ENCODE peak calls at places on chromosome X, in nine cellular contexts. Q is hepatocyte, G is AG04450, R is HFF-Myc, I is AG10803, E is cardiac fibroblast, C is vagina, F is AG04449, A is cardiac muscle cell. N is an unnamed sample.

GRCh38 chrX:109848451-109849050 is 115.5 kb upstream of the ACSL4 start:
- DNase-seq in Q (no peak), G (no peak), R (no peak), I (no peak), E (no peak), C (no peak), F (no peak), A (no peak), N (no peak)

GRCh38 chrX:8760021-8760420 is 28.1 kb upstream of the ANOS1 start:
- DNase-seq in Q (no peak), G (no peak), R (no peak), I (peak; percentile 7), E (no peak), C (no peak), F (no peak), A (no peak), N (peak; percentile 41)

GRCh38 chrX:9576059-9576458 is 111.2 kb downstream of the TBL1X start:
- DNase-seq in Q (no peak), G (no peak), R (no peak), I (no peak), E (no peak), C (no peak), F (no peak), A (no peak), N (no peak)

GRCh38 chrX:18042776-18043175 is 177.9 kb downstream of the BEND2 start:
- DNase-seq in Q (no peak), G (no peak), R (no peak), I (no peak), E (no peak), C (no peak), F (no peak), A (no peak), N (no peak)

GRCh38 chrX:137166591-137166990 is 132.8 kb upstream of the GPR101 start:
- DNase-seq in Q (peak; percentile 9), G (no peak), R (no peak), I (no peak), E (no peak), C (no peak), F (no peak), A (no peak), N (no peak)

GRCh38 chrX:6574762-6575161 is 39.8 kb upstream of the VCX3A start:
- DNase-seq in Q (no peak), G (no peak), R (no peak), I (no peak), E (no peak), C (no peak), F (no peak), A (no peak), N (no peak)

GRCh38 chrX:36898301-36898700 is 109.9 kb upstream of the FAM47C start:
- DNase-seq in Q (peak; percentile 44), G (no peak), R (no peak), I (peak; percentile 0), E (peak; percentile 1), C (no peak), F (no peak), A (no peak), N (peak; percentile 7)

GRCh38 chrX:13994681-13995080 is 35.0 kb downstream of the GEMIN8 start:
- DNase-seq in Q (no peak), G (no peak), R (no peak), I (no peak), E (peak; percentile 66), C (no peak), F (no peak), A (no peak), N (peak; percentile 83)

GRCh38 chrX:131729295-131729694 is 185.4 kb downstream of the OR13H1 start:
- DNase-seq in Q (no peak), G (no peak), R (no peak), I (no peak), E (no peak), C (no peak), F (no peak), A (no peak), N (peak; percentile 86)

GRCh38 chrX:32155044-32155638 is 1056.2 kb downstream of the DMD start:
- DNase-seq in Q (no peak), G (no peak), R (no peak), I (no peak), E (no peak), C (no peak), F (no peak), A (no peak), N (no peak)

GRCh38 chrX:39247536-39247935 is 446.3 kb downstream of the MID1IP1 start:
- DNase-seq in Q (no peak), G (no peak), R (no peak), I (no peak), E (no peak), C (no peak), F (no peak), A (no peak), N (no peak)

GRCh38 chrX:103157511-103158316 is 57.2 kb upstream of the BEX4 start:
- DNase-seq in Q (peak; percentile 32), G (no peak), R (no peak), I (peak; percentile 37), E (peak; percentile 69), C (no peak), F (no peak), A (peak; percentile 72), N (peak; percentile 55)

DNA sequence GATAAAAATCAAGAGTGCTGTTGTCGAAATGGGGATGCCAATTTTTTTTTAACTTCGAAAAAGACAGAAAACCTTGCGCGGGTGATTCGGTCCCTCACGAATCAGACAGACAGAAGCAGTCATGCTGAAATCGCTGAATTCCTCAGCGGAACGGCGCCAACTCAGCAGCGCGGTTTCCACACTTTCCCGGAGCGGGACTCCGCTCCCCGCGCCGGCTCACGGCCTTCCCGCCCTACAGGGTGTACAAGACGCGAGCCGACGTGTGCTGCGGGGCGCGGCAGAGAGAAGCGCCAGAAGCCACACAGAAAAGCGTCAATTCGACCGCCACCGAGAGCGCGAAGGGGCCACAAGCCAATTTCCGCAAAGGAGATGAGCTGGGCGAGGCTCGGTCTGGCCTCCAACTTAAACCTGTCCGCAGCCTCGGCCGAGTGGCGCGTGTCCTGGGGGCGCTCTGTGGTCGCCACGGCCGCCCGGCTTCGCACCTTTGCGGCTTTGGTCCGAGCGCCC is 1.3 kb downstream of the NEXMIF start:
- DNase-seq in Q (peak; percentile 16), G (no peak), R (no peak), I (peak; percentile 4), E (no peak), C (no peak), F (no peak), A (peak; percentile 26), N (no peak)
- H3K4me3 ChIP-seq in Q (no peak overlapping the region), G (no peak overlapping the region), R (no peak overlapping the region), I (peak overlapping the region; percentile 20), E (no peak overlapping the region), C (peak overlapping the region; percentile 43), F (peak overlapping the region; percentile 39), A (peak overlapping the region; percentile 42), N (no peak overlapping the region)

DNA sequence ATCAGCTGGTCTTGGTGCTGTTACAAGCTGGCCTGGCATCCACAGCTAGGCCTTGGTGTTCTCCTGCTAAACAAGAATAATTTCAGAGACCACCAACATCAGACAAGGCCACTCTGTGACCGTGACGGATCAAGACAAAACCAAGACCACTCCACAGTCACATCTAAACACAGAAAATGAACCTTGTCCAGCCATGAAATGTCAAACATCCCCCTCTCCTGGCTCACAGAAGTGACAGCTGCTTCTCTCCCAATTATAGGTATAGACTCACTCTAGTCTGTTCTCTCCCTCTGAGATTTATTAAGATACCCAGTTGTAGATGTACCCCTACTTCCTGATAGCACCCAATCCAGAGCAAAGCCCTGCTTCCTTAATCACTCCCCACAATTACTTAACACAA is 40.4 kb downstream of the EFHC2 start:
- DNase-seq in Q (no peak), G (no peak), R (no peak), I (no peak), E (no peak), C (no peak), F (no peak), A (no peak), N (no peak)
- TF ChIP-seq CTCF in Q (no peak), G (no peak), R (no peak), I (no peak), E (no peak), C (no peak), F (no peak), A (no peak), N (no peak)

GRCh38 chrX:79365591-79365990 is 1.5 kb downstream of the ITM2A start:
- DNase-seq in Q (no peak), G (no peak), R (no peak), I (no peak), E (no peak), C (no peak), F (no peak), A (no peak), N (no peak)

GRCh38 chrX:79367907-79368306 is 773 bp upstream of the ITM2A start:
- DNase-seq in Q (no peak), G (no peak), R (no peak), I (no peak), E (no peak), C (no peak), F (no peak), A (no peak), N (no peak)

GRCh38 chrX:79366556-79366887 is 612 bp downstream of the ITM2A start:
- DNase-seq in Q (no peak), G (no peak), R (no peak), I (no peak), E (no peak), C (no peak), F (no peak), A (no peak), N (no peak)

GRCh38 chrX:79369871-79370270 is 2.7 kb upstream of the ITM2A start:
- DNase-seq in Q (no peak), G (no peak), R (no peak), I (no peak), E (no peak), C (no peak), F (no peak), A (no peak), N (no peak)

DNA sequence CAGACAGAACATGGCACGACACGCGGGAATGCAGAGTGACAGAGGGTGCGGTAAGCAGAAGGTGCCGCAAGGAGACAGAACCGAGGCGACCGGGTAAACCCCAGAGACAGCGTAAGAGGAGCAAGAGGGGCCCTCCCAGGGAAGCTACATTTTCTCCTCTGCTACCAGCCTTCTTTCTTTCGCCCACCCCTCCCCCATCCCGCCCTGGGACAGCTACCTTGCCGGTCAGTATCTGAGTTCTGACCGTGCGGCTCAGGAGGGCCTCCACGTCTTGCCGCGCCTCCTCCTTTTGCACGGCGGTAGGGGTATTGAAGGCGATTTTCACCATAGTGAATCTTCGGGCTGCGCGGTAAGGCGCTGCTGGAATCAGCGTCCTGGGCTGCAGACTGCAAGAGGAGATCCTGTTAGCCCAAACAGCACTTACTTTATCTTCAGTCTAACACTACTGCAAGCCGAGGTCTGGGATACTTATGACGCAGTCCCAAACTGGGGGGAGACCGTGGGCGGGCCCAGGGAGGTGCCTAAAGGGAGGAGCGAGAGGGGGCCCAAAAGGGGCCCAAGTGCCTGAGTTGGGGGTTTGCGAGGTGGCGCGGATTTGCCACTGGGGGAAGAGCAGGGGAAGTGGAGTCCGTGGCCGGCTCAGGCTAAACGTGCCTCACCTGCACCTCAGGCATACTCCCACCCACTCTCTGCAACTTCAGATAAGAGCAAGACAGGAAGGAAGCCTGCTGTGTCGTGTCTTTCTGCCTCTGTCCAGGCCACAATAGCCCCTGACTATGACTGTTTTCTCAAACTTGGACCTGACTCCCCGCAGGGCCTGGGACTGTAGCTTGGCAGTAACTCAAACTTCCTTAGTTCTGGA is at the start of gene ITM2A:
- DNase-seq in Q (peak; percentile 35), G (no peak), R (no peak), I (no peak), E (peak; percentile 2), C (no peak), F (no peak), A (peak; percentile 19), N (peak; percentile 5)
- H3K4me3 ChIP-seq in Q (peak within 1 kb of the TSS; percentile 24), G (no peak within 1 kb of the TSS), R (no peak within 1 kb of the TSS), I (no peak within 1 kb of the TSS), E (peak within 1 kb of the TSS; percentile 19), C (peak within 1 kb of the TSS; percentile 43), F (no peak within 1 kb of the TSS), A (peak within 1 kb of the TSS; percentile 30), N (peak within 1 kb of the TSS; percentile 22)

GRCh38 chrX:128518508-128518907 is 466.3 kb upstream of the ACTRT1 start:
- DNase-seq in Q (peak; percentile 7), G (no peak), R (no peak), I (no peak), E (peak; percentile 5), C (no peak), F (no peak), A (no peak), N (peak; percentile 3)
- TF ChIP-seq CTCF in Q (peak; percentile 39), G (no peak), R (no peak), I (no peak), E (no peak), C (no peak), F (no peak), A (no peak), N (peak; percentile 32)

N was measured in fibroblast of mammary gland.